ENCODE peak calls at places on chromosome 3, in six cellular contexts. One of them, this sample, is unnamed.

GRCh38 chr3:56926513-56927282 is 124.9 kb upstream of the ARHGEF3 start:
- DNase-seq in spleen: no peak
- DNase-seq in HCT116: no peak
- DNase-seq in HepG2: no peak
- DNase-seq in esophagus muscularis mucosa: no peak
- DNase-seq in GM12892: no peak
- DNase-seq in this sample: no peak

GRCh38 chr3:123267821-123268220 is 66.1 kb downstream of the SEC22A start:
- DNase-seq in spleen: no peak
- DNase-seq in HCT116: no peak
- DNase-seq in HepG2: no peak
- DNase-seq in esophagus muscularis mucosa: no peak
- DNase-seq in GM12892: no peak
- DNase-seq in this sample: no peak

GRCh38 chr3:69339766-69340165 is 46.1 kb downstream of the FRMD4B start:
- DNase-seq in spleen: no peak
- DNase-seq in HCT116: no peak
- DNase-seq in HepG2: no peak
- DNase-seq in esophagus muscularis mucosa: no peak
- DNase-seq in GM12892: no peak
- DNase-seq in this sample: no peak

GRCh38 chr3:50390523-50391177 is 31.3 kb upstream of the TMEM115 start:
- DNase-seq in spleen: peak
- DNase-seq in HCT116: no peak
- DNase-seq in HepG2: no peak
- DNase-seq in esophagus muscularis mucosa: no peak
- DNase-seq in GM12892: no peak
- DNase-seq in this sample: peak

GRCh38 chr3:85560088-85560790 is 601.5 kb downstream of the CADM2 start:
- DNase-seq in spleen: no peak
- DNase-seq in HCT116: no peak
- DNase-seq in HepG2: peak
- DNase-seq in esophagus muscularis mucosa: no peak
- DNase-seq in GM12892: no peak
- DNase-seq in this sample: no peak

GRCh38 chr3:126117786-126118185 is 33.9 kb upstream of the SLC41A3 start:
- DNase-seq in spleen: peak
- DNase-seq in HCT116: no peak
- DNase-seq in HepG2: no peak
- DNase-seq in esophagus muscularis mucosa: peak
- DNase-seq in GM12892: no peak
- DNase-seq in this sample: peak

GRCh38 chr3:143418391-143418790 is 298.8 kb downstream of the CHST2 start:
- DNase-seq in spleen: no peak
- DNase-seq in HCT116: no peak
- DNase-seq in HepG2: no peak
- DNase-seq in esophagus muscularis mucosa: no peak
- DNase-seq in GM12892: no peak
- DNase-seq in this sample: no peak

GRCh38 chr3:117756580-117756979 is 1047.0 kb downstream of the TUSC7 start:
- DNase-seq in spleen: no peak
- DNase-seq in HCT116: no peak
- DNase-seq in HepG2: no peak
- DNase-seq in esophagus muscularis mucosa: no peak
- DNase-seq in GM12892: no peak
- DNase-seq in this sample: no peak

GRCh38 chr3:117150628-117151027 is 441.0 kb downstream of the TUSC7 start:
- DNase-seq in spleen: no peak
- DNase-seq in HCT116: no peak
- DNase-seq in HepG2: no peak
- DNase-seq in esophagus muscularis mucosa: no peak
- DNase-seq in GM12892: no peak
- DNase-seq in this sample: no peak

GRCh38 chr3:4939276-4939675 is 40.0 kb upstream of the BHLHE40 start:
- DNase-seq in spleen: no peak
- DNase-seq in HCT116: no peak
- DNase-seq in HepG2: no peak
- DNase-seq in esophagus muscularis mucosa: no peak
- DNase-seq in GM12892: no peak
- DNase-seq in this sample: no peak

GRCh38 chr3:138180375-138181029 is 5.8 kb upstream of the DBR1 start:
- DNase-seq in spleen: no peak
- DNase-seq in HCT116: peak
- DNase-seq in HepG2: peak
- DNase-seq in esophagus muscularis mucosa: no peak
- DNase-seq in GM12892: no peak
- DNase-seq in this sample: peak

GRCh38 chr3:67083277-67083676 is 85.2 kb downstream of the KBTBD8 start:
- DNase-seq in spleen: peak
- DNase-seq in HCT116: no peak
- DNase-seq in HepG2: no peak
- DNase-seq in esophagus muscularis mucosa: no peak
- DNase-seq in GM12892: no peak
- DNase-seq in this sample: no peak

GRCh38 chr3:117036259-117036799 is 326.8 kb downstream of the TUSC7 start:
- DNase-seq in spleen: no peak
- DNase-seq in HCT116: no peak
- DNase-seq in HepG2: no peak
- DNase-seq in esophagus muscularis mucosa: no peak
- DNase-seq in GM12892: no peak
- DNase-seq in this sample: peak

GRCh38 chr3:43512749-43513404 is 108.9 kb downstream of the ANO10 start:
- DNase-seq in spleen: no peak
- DNase-seq in HCT116: no peak
- DNase-seq in HepG2: no peak
- DNase-seq in esophagus muscularis mucosa: no peak
- DNase-seq in GM12892: no peak
- DNase-seq in this sample: no peak

GRCh38 chr3:115845986-115846385 is 222.7 kb downstream of the GAP43 start:
- DNase-seq in spleen: no peak
- DNase-seq in HCT116: no peak
- DNase-seq in HepG2: no peak
- DNase-seq in esophagus muscularis mucosa: no peak
- DNase-seq in GM12892: no peak
- DNase-seq in this sample: no peak

GRCh38 chr3:169344465-169344864 is 319.0 kb downstream of the MECOM start:
- DNase-seq in spleen: no peak
- DNase-seq in HCT116: no peak
- DNase-seq in HepG2: no peak
- DNase-seq in esophagus muscularis mucosa: no peak
- DNase-seq in GM12892: no peak
- DNase-seq in this sample: no peak

GRCh38 chr3:127804141-127804540 is 18.2 kb downstream of the MGLL start:
- DNase-seq in spleen: no peak
- DNase-seq in HCT116: no peak
- DNase-seq in HepG2: no peak
- DNase-seq in esophagus muscularis mucosa: no peak
- DNase-seq in GM12892: no peak
- DNase-seq in this sample: no peak

GRCh38 chr3:126146034-126146433 is 34.4 kb downstream of the ALDH1L1 start:
- DNase-seq in spleen: peak
- DNase-seq in HCT116: no peak
- DNase-seq in HepG2: no peak
- DNase-seq in esophagus muscularis mucosa: peak
- DNase-seq in GM12892: no peak
- DNase-seq in this sample: no peak

GRCh38 chr3:51977449-51978142 is 2.7 kb downstream of the ABHD14A start:
- DNase-seq in spleen: no peak
- DNase-seq in HCT116: no peak
- DNase-seq in HepG2: no peak
- DNase-seq in esophagus muscularis mucosa: no peak
- DNase-seq in GM12892: no peak
- DNase-seq in this sample: no peak

GRCh38 chr3:32839714-32840085 is 21.9 kb downstream of the TRIM71 start:
- DNase-seq in spleen: no peak
- DNase-seq in HCT116: no peak
- DNase-seq in HepG2: no peak
- DNase-seq in esophagus muscularis mucosa: no peak
- DNase-seq in GM12892: no peak
- DNase-seq in this sample: no peak

GRCh38 chr3:38095687-38096483 is 41.0 kb downstream of the ACAA1 start:
- DNase-seq in spleen: no peak
- DNase-seq in HCT116: no peak
- DNase-seq in HepG2: no peak
- DNase-seq in esophagus muscularis mucosa: no peak
- DNase-seq in GM12892: no peak
- DNase-seq in this sample: no peak

GRCh38 chr3:60307800-60308199 is 943.5 kb downstream of the FHIT start:
- DNase-seq in spleen: no peak
- DNase-seq in HCT116: no peak
- DNase-seq in HepG2: no peak
- DNase-seq in esophagus muscularis mucosa: no peak
- DNase-seq in GM12892: no peak
- DNase-seq in this sample: no peak

GRCh38 chr3:64267774-64268604 is 42.7 kb upstream of the PRICKLE2 start:
- DNase-seq in spleen: no peak
- DNase-seq in HCT116: no peak
- DNase-seq in HepG2: no peak
- DNase-seq in esophagus muscularis mucosa: peak
- DNase-seq in GM12892: no peak
- DNase-seq in this sample: peak

GRCh38 chr3:134511500-134511899 is 25.6 kb downstream of the CEP63 start:
- DNase-seq in spleen: no peak
- DNase-seq in HCT116: no peak
- DNase-seq in HepG2: no peak
- DNase-seq in esophagus muscularis mucosa: no peak
- DNase-seq in GM12892: no peak
- DNase-seq in this sample: no peak

GRCh38 chr3:135238201-135238600 is 443.1 kb downstream of the EPHB1 start:
- DNase-seq in spleen: no peak
- DNase-seq in HCT116: no peak
- DNase-seq in HepG2: no peak
- DNase-seq in esophagus muscularis mucosa: no peak
- DNase-seq in GM12892: no peak
- DNase-seq in this sample: no peak

DNA sequence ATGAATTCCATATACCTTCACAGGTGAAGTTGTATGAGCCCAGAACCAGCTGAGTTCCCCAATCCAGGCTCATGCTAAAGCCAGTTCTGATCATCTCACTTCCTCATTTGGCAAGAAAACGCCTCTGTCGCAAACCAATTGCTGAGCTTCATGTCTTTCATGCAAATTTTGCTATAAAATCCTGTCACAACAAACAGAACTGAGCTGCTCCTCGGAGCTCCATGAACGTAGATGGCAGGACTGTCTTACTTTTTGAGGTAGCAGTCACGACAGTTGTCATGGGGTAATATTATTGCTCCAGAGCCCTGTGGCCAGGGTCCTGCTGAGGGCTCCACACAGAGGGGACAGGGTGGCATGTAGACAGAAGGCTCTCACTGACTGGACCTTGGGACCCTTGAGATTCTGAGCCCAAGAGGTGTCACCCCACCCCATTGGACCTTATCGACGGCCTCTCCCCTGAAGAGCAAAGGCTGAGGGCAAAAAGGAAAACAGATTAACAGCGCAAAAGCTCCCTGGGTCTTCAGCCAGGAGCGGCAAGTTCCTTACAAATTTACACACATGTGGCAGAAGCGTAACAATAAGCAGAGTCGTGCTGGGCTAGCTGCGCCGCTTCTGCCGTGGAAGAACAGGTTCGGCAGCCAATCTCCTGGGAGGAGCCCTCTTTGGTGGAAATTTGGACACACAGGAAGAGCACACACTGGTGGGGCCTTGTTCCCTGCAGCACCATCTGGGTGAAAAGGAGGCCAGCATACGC is 249.2 kb downstream of the OPA1 start:
- DNase-seq in spleen: no peak
- DNase-seq in HCT116: no peak
- DNase-seq in HepG2: no peak
- DNase-seq in esophagus muscularis mucosa: no peak
- DNase-seq in GM12892: peak
- DNase-seq in this sample: peak
- TF ChIP-seq POLR2A in spleen: no peak
- TF ChIP-seq POLR2A in HCT116: no peak
- TF ChIP-seq POLR2A in HepG2: no peak
- TF ChIP-seq POLR2A in esophagus muscularis mucosa: no peak
- TF ChIP-seq POLR2A in GM12892: no peak
- TF ChIP-seq POLR2A in this sample: no peak

GRCh38 chr3:179671709-179672337 is 19.0 kb downstream of the USP13 start:
- DNase-seq in spleen: no peak
- DNase-seq in HCT116: no peak
- DNase-seq in HepG2: peak
- DNase-seq in esophagus muscularis mucosa: no peak
- DNase-seq in GM12892: no peak
- DNase-seq in this sample: no peak
- TF ChIP-seq POLR2AphosphoS5 in spleen: peak
- TF ChIP-seq POLR2AphosphoS5 in HCT116: no peak
- TF ChIP-seq POLR2AphosphoS5 in HepG2: no peak
- TF ChIP-seq POLR2AphosphoS5 in esophagus muscularis mucosa: no peak
- TF ChIP-seq POLR2AphosphoS5 in GM12892: no peak
- TF ChIP-seq POLR2AphosphoS5 in this sample: no peak

DNA sequence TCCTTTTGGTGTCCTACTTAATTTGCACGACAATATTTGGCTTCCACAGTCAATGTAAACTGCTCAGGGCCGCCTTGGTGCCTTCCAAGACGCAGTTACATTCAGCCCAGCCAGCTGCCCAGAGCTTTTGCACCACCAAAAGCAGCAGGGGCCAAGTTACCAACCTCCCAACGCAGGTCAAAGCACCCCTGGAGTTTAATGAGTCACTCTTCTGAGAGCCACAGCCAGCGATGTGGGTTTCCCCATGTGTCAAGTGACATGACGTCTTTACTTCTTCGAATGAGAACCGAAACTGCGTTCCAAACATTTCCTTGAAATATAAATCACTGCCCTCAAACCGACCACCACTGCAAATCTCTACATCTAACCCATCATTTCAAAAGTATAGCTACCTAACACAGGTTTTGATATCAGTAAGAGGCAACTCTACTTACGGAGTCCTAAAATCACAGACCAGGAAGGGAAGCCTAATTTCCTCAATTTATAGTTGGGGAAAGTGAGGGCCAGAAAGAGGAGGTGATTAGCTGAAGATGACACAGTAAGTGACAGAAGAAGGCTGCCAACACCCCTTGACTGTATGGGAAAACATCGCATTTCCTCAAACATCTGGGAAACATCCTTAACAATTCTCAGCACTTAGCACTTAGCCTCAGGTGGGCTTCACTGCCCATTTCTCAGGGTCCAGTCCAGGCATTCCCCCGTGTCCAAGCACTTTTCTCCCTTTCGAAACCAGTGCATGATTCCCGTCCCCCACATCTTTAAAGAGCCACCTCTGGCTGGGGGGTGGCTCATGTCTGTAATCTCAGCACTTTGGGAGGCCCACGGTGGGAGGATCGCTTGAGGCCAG is 24.5 kb downstream of the MB21D2 start:
- DNase-seq in spleen: no peak
- DNase-seq in HCT116: peak
- DNase-seq in HepG2: no peak
- DNase-seq in esophagus muscularis mucosa: no peak
- DNase-seq in GM12892: peak
- DNase-seq in this sample: peak
- TF ChIP-seq POLR2A in spleen: no peak
- TF ChIP-seq POLR2A in HCT116: no peak
- TF ChIP-seq POLR2A in HepG2: no peak
- TF ChIP-seq POLR2A in esophagus muscularis mucosa: no peak
- TF ChIP-seq POLR2A in GM12892: peak
- TF ChIP-seq POLR2A in this sample: peak

DNA sequence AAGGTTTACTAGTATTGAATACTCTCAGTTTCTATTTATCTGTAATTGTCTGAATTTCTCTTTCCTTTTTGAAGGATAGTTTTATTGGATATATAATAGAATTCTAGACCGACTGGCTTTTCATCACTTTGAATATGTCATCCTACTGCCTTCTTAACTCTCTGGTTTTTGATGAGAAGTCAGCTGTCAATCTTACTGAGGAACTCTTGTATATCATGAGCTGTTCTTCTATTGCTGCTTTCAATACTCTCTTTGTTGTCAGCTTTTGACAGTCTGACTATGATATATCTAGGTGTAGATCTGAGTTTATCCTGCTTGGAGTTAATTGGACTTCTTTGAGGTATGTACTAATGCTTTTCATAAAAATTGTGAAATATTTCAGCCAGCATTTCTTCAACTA is 333.8 kb downstream of the PLCL2 start:
- DNase-seq in spleen: no peak
- DNase-seq in HCT116: no peak
- DNase-seq in HepG2: no peak
- DNase-seq in esophagus muscularis mucosa: no peak
- DNase-seq in GM12892: no peak
- DNase-seq in this sample: no peak
- TF ChIP-seq POLR2AphosphoS5 in spleen: no peak
- TF ChIP-seq POLR2AphosphoS5 in HCT116: no peak
- TF ChIP-seq POLR2AphosphoS5 in HepG2: no peak
- TF ChIP-seq POLR2AphosphoS5 in esophagus muscularis mucosa: no peak
- TF ChIP-seq POLR2AphosphoS5 in GM12892: no peak
- TF ChIP-seq POLR2AphosphoS5 in this sample: no peak

This sample was measured in transverse colon.